ENCODE peak calls at places on chromosomes 11 and 22, in ten cellular contexts. N, S, R, C, I, Z, T, D, H and M are unnamed samples.

GRCh38 chr11:79220171-79220570 is 220.7 kb downstream of the TENM4 start:
- DNase-seq in N (no peak), S (no peak), R (no peak), C (no peak), I (no peak), Z (peak; percentile 20), T (no peak), D (no peak), H (no peak), M (no peak)

GRCh38 chr22:41905411-41906202 is 9.3 kb downstream of the SHISA8 start:
- DNase-seq in N (no peak), S (no peak), R (no peak), C (no peak), I (no peak), Z (no peak), T (no peak), D (no peak), H (no peak), M (no peak)

GRCh38 chr11:110147965-110148709 is 54.9 kb downstream of the ZC3H12C start:
- DNase-seq in N (no peak), S (no peak), R (no peak), C (no peak), I (no peak), Z (peak; percentile 93), T (no peak), D (no peak), H (peak; percentile 43), M (no peak)

GRCh38 chr11:76589477-76589876 is 81.1 kb downstream of the LRRC32 start:
- DNase-seq in N (no peak), S (no peak), R (no peak), C (no peak), I (no peak), Z (no peak), T (no peak), D (no peak), H (no peak), M (no peak)

GRCh38 chr11:77067776-77068460 is 1.1 kb downstream of the CAPN5 start:
- DNase-seq in N (no peak), S (no peak), R (no peak), C (no peak), I (no peak), Z (no peak), T (peak; percentile 68), D (no peak), H (no peak), M (peak; percentile 57)

GRCh38 chr22:21590809-21591641 is 23.5 kb downstream of the UBE2L3 start:
- DNase-seq in N (no peak), S (no peak), R (no peak), C (no peak), I (no peak), Z (no peak), T (no peak), D (no peak), H (no peak), M (no peak)

GRCh38 chr11:115499241-115499799 is 4.9 kb downstream of the CADM1 start:
- DNase-seq in N (no peak), S (no peak), R (no peak), C (no peak), I (no peak), Z (peak; percentile 68), T (no peak), D (no peak), H (no peak), M (no peak)

GRCh38 chr11:69650081-69650831 is 9.3 kb downstream of the CCND1 start:
- DNase-seq in N (no peak), S (peak; percentile 67), R (no peak), C (no peak), I (no peak), Z (no peak), T (no peak), D (peak; percentile 62), H (no peak), M (no peak)

GRCh38 chr11:86222081-86222480 is 22.5 kb upstream of the EED start:
- DNase-seq in N (no peak), S (no peak), R (no peak), C (no peak), I (no peak), Z (no peak), T (no peak), D (no peak), H (no peak), M (no peak)

GRCh38 chr11:122786896-122787295 is 51.4 kb upstream of the CRTAM start:
- DNase-seq in N (no peak), S (no peak), R (no peak), C (peak; percentile 22), I (no peak), Z (no peak), T (no peak), D (no peak), H (no peak), M (no peak)

GRCh38 chr11:122781378-122782040 is 56.8 kb upstream of the CRTAM start:
- DNase-seq in N (peak; percentile 91), S (peak; percentile 93), R (peak; percentile 42), C (peak; percentile 98), I (peak; percentile 92), Z (peak; percentile 88), T (peak; percentile 87), D (peak; percentile 92), H (peak; percentile 80), M (peak; percentile 93)

GRCh38 chr11:122782222-122782621 is 56.1 kb upstream of the CRTAM start:
- DNase-seq in N (no peak), S (no peak), R (no peak), C (no peak), I (no peak), Z (no peak), T (no peak), D (no peak), H (no peak), M (no peak)

GRCh38 chr11:122785156-122785605 is 53.1 kb upstream of the CRTAM start:
- DNase-seq in N (no peak), S (no peak), R (no peak), C (peak; percentile 29), I (no peak), Z (no peak), T (no peak), D (no peak), H (no peak), M (no peak)

GRCh38 chr11:122784325-122785155 is 53.8 kb upstream of the CRTAM start:
- DNase-seq in N (peak; percentile 83), S (no peak), R (no peak), C (peak; percentile 77), I (no peak), Z (peak; percentile 94), T (no peak), D (no peak), H (peak; percentile 88), M (peak; percentile 64)
- H3K27ac ChIP-seq in N (peak overlapping the region; percentile 65), S (no peak overlapping the region), R (peak overlapping the region; percentile 66), C (peak overlapping the region; percentile 68), I (no peak overlapping the region), Z (peak overlapping the region; percentile 52), T (peak overlapping the region; percentile 50), D (no peak overlapping the region), H (peak overlapping the region; percentile 95), M (no peak overlapping the region)

DNA sequence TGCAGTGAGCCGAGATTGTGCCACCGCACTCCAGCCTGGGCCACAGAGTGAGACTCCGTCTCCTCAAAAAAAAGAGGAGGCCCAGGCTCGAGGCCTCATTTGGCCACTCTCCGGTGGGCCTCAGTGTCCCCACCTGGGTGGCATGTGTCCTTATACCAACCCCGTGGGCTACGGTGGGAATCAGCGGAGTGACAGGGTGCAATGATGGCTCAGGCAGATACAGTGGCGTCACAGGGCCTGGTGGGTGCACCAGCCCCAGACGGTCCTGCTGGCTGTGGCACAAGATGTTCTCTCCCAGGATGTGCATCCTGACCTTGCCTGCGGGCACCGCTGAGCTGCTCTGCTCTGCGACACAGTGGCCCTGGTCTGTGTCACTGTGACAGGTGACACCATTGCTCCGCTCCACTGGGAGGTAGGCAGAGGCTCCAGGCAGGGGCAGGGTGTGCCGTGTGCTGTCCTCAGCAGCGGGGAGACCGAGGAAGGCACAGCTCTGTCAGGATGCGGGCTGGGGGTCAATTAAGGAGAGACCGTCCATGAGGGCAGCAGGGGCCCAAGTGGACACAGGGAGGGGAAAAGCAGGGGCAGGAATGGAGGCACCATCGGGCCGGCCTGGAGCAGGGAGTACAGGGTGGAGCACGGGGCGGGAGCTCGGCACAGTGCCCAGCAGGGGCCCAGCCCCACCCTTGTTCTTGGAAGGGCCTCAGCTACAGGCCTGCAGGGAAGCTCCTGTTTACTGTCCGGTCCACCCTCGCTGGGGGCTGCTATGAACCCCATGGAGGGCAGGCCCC is 21.7 kb upstream of the TH start:
- DNase-seq in N (no peak), S (no peak), R (no peak), C (no peak), I (peak; percentile 31), Z (no peak), T (no peak), D (no peak), H (no peak), M (no peak)
- H3K4me3 ChIP-seq in N (no peak overlapping the region), S (no peak overlapping the region), R (no peak overlapping the region), C (no peak overlapping the region), I (no peak overlapping the region), Z (no peak overlapping the region), T (no peak overlapping the region), D (no peak overlapping the region), H (no peak overlapping the region), M (no peak overlapping the region)

DNA sequence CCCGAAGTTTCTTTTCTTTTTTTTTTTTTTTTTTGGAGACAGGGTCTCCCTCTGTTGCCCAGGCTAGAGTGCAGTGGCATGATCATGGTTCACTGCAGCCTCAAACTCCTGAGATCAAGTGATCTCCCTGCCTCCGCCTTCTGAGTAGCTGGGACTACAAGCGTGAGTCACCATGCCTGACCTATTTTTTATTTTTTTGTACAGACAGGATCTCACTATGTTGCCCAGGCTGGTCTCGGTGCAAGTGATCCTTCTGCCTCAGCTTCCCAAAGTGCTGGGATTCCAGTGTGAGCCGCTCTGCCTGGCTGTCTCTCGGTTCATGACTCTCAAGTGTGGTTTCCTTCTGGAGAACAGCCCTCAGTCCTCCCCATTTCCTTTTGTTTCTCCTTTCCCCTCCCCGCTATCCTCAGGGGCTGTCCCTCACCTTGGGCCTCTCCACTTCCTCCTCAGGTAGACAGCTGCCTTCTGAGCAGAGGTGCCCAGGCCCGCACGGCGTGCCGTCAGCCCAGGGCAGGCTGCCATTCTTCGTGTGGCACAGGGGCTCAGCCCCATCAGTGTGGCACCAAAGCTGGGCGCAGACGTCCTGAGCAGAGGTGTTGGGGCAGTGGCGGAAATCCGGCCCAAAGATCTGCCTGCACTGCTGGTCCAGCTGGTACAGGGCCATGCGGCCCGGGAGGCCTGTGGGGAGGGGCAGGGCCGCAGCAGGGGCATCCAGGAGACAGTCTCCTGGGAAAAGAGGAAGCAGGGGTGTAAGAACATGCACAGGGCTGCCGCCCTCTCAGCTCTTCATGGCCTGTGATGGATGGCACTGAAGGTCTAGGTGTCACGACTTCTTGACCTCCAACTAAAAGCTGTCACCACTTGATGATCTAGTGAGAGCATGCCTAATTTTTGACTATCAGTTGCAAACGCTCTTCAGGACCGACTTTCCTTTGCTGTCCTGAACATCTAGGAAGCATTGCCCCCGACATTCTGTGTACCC is 14.0 kb downstream of the ADAMTS8 start:
- DNase-seq in N (no peak), S (no peak), R (no peak), C (no peak), I (no peak), Z (peak; percentile 31), T (no peak), D (no peak), H (no peak), M (no peak)
- H3K27ac ChIP-seq in N (peak overlapping the region; percentile 37), S (peak overlapping the region; percentile 69), R (no peak overlapping the region), C (no peak overlapping the region), I (no peak overlapping the region), Z (peak overlapping the region; percentile 59), T (no peak overlapping the region), D (peak overlapping the region; percentile 31), H (peak overlapping the region; percentile 80), M (no peak overlapping the region)

DNA sequence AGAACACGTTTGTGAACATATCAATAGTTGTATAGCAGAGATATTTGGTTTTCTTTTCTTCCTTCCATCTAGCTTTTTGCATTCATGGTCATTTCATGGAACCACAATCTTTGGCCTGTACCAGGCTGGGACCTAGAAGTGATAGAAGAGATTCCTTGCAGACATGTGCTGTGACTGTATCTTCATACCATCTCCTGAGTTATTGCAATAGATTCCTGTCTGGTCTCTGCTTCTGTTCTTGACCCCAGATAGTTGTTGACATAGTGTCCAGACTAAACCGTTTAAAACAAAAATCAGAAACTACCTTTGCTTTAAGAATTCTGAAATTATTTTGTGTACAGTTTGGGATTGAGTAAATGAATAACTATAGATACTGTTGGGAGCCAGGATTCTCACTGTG is 16.8 kb downstream of the PANX1 start:
- DNase-seq in N (no peak), S (no peak), R (no peak), C (no peak), I (no peak), Z (no peak), T (no peak), D (no peak), H (no peak), M (no peak)
- H3K4me3 ChIP-seq in N (no peak overlapping the region), S (no peak overlapping the region), R (no peak overlapping the region), C (no peak overlapping the region), I (no peak overlapping the region), Z (no peak overlapping the region), T (no peak overlapping the region), D (no peak overlapping the region), H (no peak overlapping the region), M (no peak overlapping the region)